ENCODE peak calls at places on chromosomes 13 and 19, in six cellular contexts. T is Jurkat, Clone E6-1; K is HEK293T; H is right cardiac atrium; S is heart right ventricle; V is HS-5. P is an unnamed sample.
A peak's percentile ranks its signal among the peaks of the same experiment; 100 is the strongest.

GRCh38 chr13:108363651-108364050 is 94.1 kb downstream of the TNFSF13B start:
- DNase-seq in V (no peak), K (no peak), H (no peak), T (no peak), S (no peak), P (no peak)

GRCh38 chr13:100541882-100542545 is 46.6 kb downstream of the GGACT start:
- DNase-seq in T (no peak), K (no peak), S (no peak), V (no peak), H (no peak), P (no peak)

GRCh38 chr19:48354332-48354992 is 9.3 kb downstream of the TMEM143 start:
- DNase-seq in V (no peak), T (no peak), K (no peak), H (no peak), S (no peak), P (peak; percentile 98)

GRCh38 chr13:100398360-100398759 is 190.2 kb downstream of the GGACT start:
- DNase-seq in S (no peak), V (no peak), H (no peak), T (no peak), K (no peak), P (no peak)

GRCh38 chr19:34172661-34173144 is 399 bp downstream of the LSM14A start:
- DNase-seq in K (no peak), S (no peak), H (no peak), V (peak; percentile 26), T (no peak), P (no peak)

GRCh38 chr13:20182231-20182846 is 10.4 kb downstream of the GJB2 start:
- DNase-seq in T (peak; percentile 76), V (no peak), K (peak; percentile 71), H (no peak), S (no peak), P (peak; percentile 58)

GRCh38 chr13:110447058-110447511 is 114.4 kb downstream of the RAB20 start:
- DNase-seq in V (no peak), T (no peak), K (no peak), H (no peak), S (no peak), P (no peak)

GRCh38 chr19:42363614-42364346 is 26.3 kb downstream of the CNFN start:
- DNase-seq in S (no peak), H (no peak), K (no peak), T (no peak), V (no peak), P (no peak)

GRCh38 chr13:111460548-111461444 is 140.4 kb downstream of the TEX29 start:
- DNase-seq in K (peak; percentile 30), H (no peak), S (no peak), T (peak; percentile 37), V (no peak), P (peak; percentile 32)

GRCh38 chr13:44362394-44363040 is 11.1 kb upstream of the SERP2 start:
- DNase-seq in T (no peak), H (no peak), K (no peak), V (no peak), S (no peak), P (no peak)

GRCh38 chr19:13669780-13670355 is 94.5 kb upstream of the MRI1 start:
- DNase-seq in K (no peak), V (no peak), T (no peak), H (no peak), S (no peak), P (no peak)

GRCh38 chr19:6313398-6313969 is 19.9 kb downstream of the ACER1 start:
- DNase-seq in H (no peak), S (no peak), T (no peak), V (no peak), K (no peak), P (no peak)

GRCh38 chr13:20475927-20476691 is 49.5 kb downstream of the CRYL1 start:
- DNase-seq in V (no peak), K (peak; percentile 21), H (no peak), T (peak; percentile 96), S (no peak), P (no peak)

GRCh38 chr19:18173572-18174294 is at the start of gene IFI30:
- DNase-seq in H (peak; percentile 76), V (no peak), K (peak; percentile 68), S (peak; percentile 75), T (peak; percentile 39), P (peak; percentile 45)

GRCh38 chr13:37685206-37685605 is 86.6 kb upstream of the POSTN start:
- DNase-seq in K (no peak), S (no peak), V (no peak), T (no peak), H (no peak), P (no peak)

GRCh38 chr13:73168993-73169401 is 110.2 kb downstream of the KLF5 start:
- DNase-seq in S (no peak), H (no peak), K (no peak), V (no peak), T (no peak), P (no peak)

GRCh38 chr13:69474286-69474685 is 633.3 kb upstream of the ATXN8OS start:
- DNase-seq in K (no peak), S (no peak), V (peak; percentile 6), H (no peak), T (no peak), P (no peak)

GRCh38 chr19:7349961-7350711 is 1.4 kb downstream of the ARHGEF18 start:
- DNase-seq in K (no peak), S (no peak), T (peak; percentile 83), V (no peak), H (no peak), P (no peak)

GRCh38 chr19:13633109-13633508 is 126.8 kb upstream of the CACNA1A start:
- DNase-seq in K (peak; percentile 39), V (no peak), H (no peak), S (no peak), T (no peak), P (no peak)

GRCh38 chr19:46731007-46731501 is 14.1 kb upstream of the PRKD2 start:
- DNase-seq in V (no peak), H (no peak), K (no peak), S (no peak), T (no peak), P (peak; percentile 65)

GRCh38 chr19:4197625-4198466 is 15.4 kb downstream of the ANKRD24 start:
- DNase-seq in H (no peak), K (peak; percentile 67), S (no peak), T (no peak), V (no peak), P (peak; percentile 55)

GRCh38 chr13:28573595-28574373 is 78.9 kb upstream of the FLT1 start:
- DNase-seq in V (no peak), T (no peak), H (peak; percentile 21), K (no peak), S (no peak), P (no peak)

GRCh38 chr13:95087746-95088305 is 213.4 kb downstream of the ABCC4 start:
- DNase-seq in S (no peak), H (no peak), V (no peak), T (no peak), K (no peak), P (peak; percentile 44)

GRCh38 chr19:30381366-30381765 is 9.2 kb downstream of the ZNF536 start:
- DNase-seq in T (no peak), S (no peak), H (no peak), K (no peak), V (no peak), P (no peak)

GRCh38 chr13:72535076-72535475 is 192.4 kb downstream of the MZT1 start:
- DNase-seq in H (no peak), V (no peak), T (no peak), K (no peak), S (no peak), P (no peak)

GRCh38 chr19:8615022-8615421 is 4.5 kb upstream of the ADAMTS10 start:
- DNase-seq in T (no peak), V (no peak), H (no peak), S (no peak), K (no peak), P (no peak)

GRCh38 chr19:33690461-33691427 is 69.0 kb downstream of the CHST8 start:
- DNase-seq in V (no peak), K (no peak), T (no peak), S (no peak), H (no peak), P (no peak)

GRCh38 chr13:113907637-113908617 is 44.1 kb upstream of the GAS6 start:
- DNase-seq in S (no peak), T (no peak), H (no peak), V (peak; percentile 82), K (no peak), P (no peak)

GRCh38 chr19:29904017-29904416 is 38.0 kb upstream of the URI1 start:
- DNase-seq in S (no peak), K (no peak), V (no peak), T (no peak), H (no peak), P (no peak)

GRCh38 chr13:47175172-47175806 is 278.4 kb upstream of the HTR2A start:
- DNase-seq in H (no peak), S (no peak), T (peak; percentile 8), V (peak; percentile 50), K (no peak), P (no peak)

GRCh38 chr19:57788114-57788692 is 18.7 kb downstream of the ZNF586 start:
- DNase-seq in H (no peak), T (no peak), V (no peak), S (no peak), K (no peak), P (no peak)

GRCh38 chr19:14632286-14632685 is 42.4 kb downstream of the ADGRE3 start:
- DNase-seq in K (peak; percentile 56), H (no peak), V (peak; percentile 13), S (no peak), T (peak; percentile 54), P (peak; percentile 45)

GRCh38 chr19:19054939-19055440 is 8.8 kb upstream of the SLC25A42 start:
- DNase-seq in S (no peak), T (no peak), K (no peak), H (no peak), V (no peak), P (no peak)

GRCh38 chr13:110121312-110122083 is 185.5 kb downstream of the COL4A1 start:
- DNase-seq in T (no peak), H (no peak), V (no peak), S (no peak), K (no peak), P (no peak)

GRCh38 chr13:111468037-111468959 is 147.9 kb downstream of the TEX29 start:
- DNase-seq in K (no peak), S (no peak), H (no peak), V (no peak), T (no peak), P (no peak)